ENCODE peak calls at places on chromosomes 3 and 15, in four cellular contexts. G, S, W and A are unnamed samples.

GRCh38 chr3:170992854-170993253 is 33.7 kb downstream of the SLC2A2 start:
- DNase-seq in W (no peak), S (no peak), G (no peak), A (no peak)

GRCh38 chr15:57504599-57504940 is 87.1 kb upstream of the MYZAP start:
- DNase-seq in W (no peak), S (no peak), G (no peak), A (no peak)

GRCh38 chr3:112134335-112135124 is 1.5 kb upstream of the GCSAM start:
- DNase-seq in G (peak; percentile 44), S (peak; percentile 63), W (peak; percentile 30), A (peak; percentile 84)

GRCh38 chr15:74799843-74800558 is 12.6 kb upstream of the LMAN1L start:
- DNase-seq in W (peak; percentile 60), S (peak; percentile 88), G (peak; percentile 72), A (no peak)

GRCh38 chr3:8520816-8521415 is 19.3 kb downstream of the LMCD1 start:
- DNase-seq in G (no peak), S (no peak), W (no peak), A (no peak)

GRCh38 chr3:51813539-51813938 is 34.5 kb upstream of the IQCF6 start:
- DNase-seq in W (no peak), S (no peak), G (peak; percentile 74), A (no peak)

GRCh38 chr3:151430821-151431484 is 29.9 kb downstream of the IGSF10 start:
- DNase-seq in S (no peak), W (peak; percentile 37), G (no peak), A (no peak)

GRCh38 chr15:78455749-78456148 is 17.7 kb downstream of the IREB2 start:
- DNase-seq in S (no peak), G (peak; percentile 33), W (no peak), A (no peak)

GRCh38 chr3:52925405-52926313 is 28.3 kb upstream of the STIMATE start:
- DNase-seq in G (peak; percentile 13), S (no peak), W (no peak), A (no peak)

GRCh38 chr15:90883971-90884718 is at the start of gene FES:
- DNase-seq in G (no peak), W (peak; percentile 81), S (no peak), A (no peak)

GRCh38 chr15:25415707-25416106 is 23.1 kb downstream of the UBE3A start:
- DNase-seq in S (no peak), W (no peak), G (no peak), A (no peak)

GRCh38 chr3:190076601-190077444 is 43.9 kb downstream of the P3H2 start:
- DNase-seq in G (no peak), S (no peak), W (peak; percentile 94), A (no peak)

GRCh38 chr3:126908752-126909275 is 74.1 kb upstream of the PLXNA1 start:
- DNase-seq in W (peak; percentile 29), G (no peak), S (peak; percentile 65), A (no peak)

GRCh38 chr3:128549283-128550112 is 56.5 kb upstream of the GATA2 start:
- DNase-seq in G (peak; percentile 81), S (no peak), W (peak; percentile 98), A (no peak)

GRCh38 chr3:129783470-129783869 is 110.0 kb downstream of the TMCC1 start:
- DNase-seq in S (no peak), W (no peak), G (no peak), A (no peak)

GRCh38 chr3:61730058-61730457 is 168.7 kb downstream of the PTPRG start:
- DNase-seq in W (no peak), G (no peak), S (no peak), A (no peak)

GRCh38 chr15:80679805-80680175 is 15.3 kb upstream of the ABHD17C start:
- DNase-seq in G (no peak), W (no peak), S (no peak), A (no peak)

GRCh38 chr3:66107855-66108254 is 69.1 kb upstream of the MAGI1 start:
- DNase-seq in G (peak; percentile 80), S (no peak), W (peak; percentile 96), A (no peak)

GRCh38 chr15:77402740-77403379 is 17.0 kb downstream of the PEAK1 start:
- DNase-seq in G (no peak), W (peak; percentile 82), S (no peak), A (no peak)

GRCh38 chr3:143084856-143085731 is 34.5 kb upstream of the CHST2 start:
- DNase-seq in W (peak; percentile 75), S (no peak), G (peak; percentile 61), A (no peak)

GRCh38 chr15:69359724-69360123 is 54.4 kb upstream of the KIF23 start:
- DNase-seq in G (peak; percentile 40), S (no peak), W (peak; percentile 16), A (no peak)

GRCh38 chr15:40091861-40092415 is 16.7 kb downstream of the BMF start:
- DNase-seq in W (peak; percentile 68), G (no peak), S (no peak), A (no peak)

GRCh38 chr15:40094156-40094555 is 14.5 kb downstream of the BMF start:
- DNase-seq in W (no peak), S (no peak), G (no peak), A (no peak)

GRCh38 chr15:40093224-40093842 is 15.3 kb downstream of the BMF start:
- DNase-seq in W (no peak), G (no peak), S (no peak), A (no peak)

GRCh38 chr15:40090774-40091455 is 17.8 kb downstream of the BMF start:
- DNase-seq in S (no peak), G (no peak), W (no peak), A (no peak)

DNA sequence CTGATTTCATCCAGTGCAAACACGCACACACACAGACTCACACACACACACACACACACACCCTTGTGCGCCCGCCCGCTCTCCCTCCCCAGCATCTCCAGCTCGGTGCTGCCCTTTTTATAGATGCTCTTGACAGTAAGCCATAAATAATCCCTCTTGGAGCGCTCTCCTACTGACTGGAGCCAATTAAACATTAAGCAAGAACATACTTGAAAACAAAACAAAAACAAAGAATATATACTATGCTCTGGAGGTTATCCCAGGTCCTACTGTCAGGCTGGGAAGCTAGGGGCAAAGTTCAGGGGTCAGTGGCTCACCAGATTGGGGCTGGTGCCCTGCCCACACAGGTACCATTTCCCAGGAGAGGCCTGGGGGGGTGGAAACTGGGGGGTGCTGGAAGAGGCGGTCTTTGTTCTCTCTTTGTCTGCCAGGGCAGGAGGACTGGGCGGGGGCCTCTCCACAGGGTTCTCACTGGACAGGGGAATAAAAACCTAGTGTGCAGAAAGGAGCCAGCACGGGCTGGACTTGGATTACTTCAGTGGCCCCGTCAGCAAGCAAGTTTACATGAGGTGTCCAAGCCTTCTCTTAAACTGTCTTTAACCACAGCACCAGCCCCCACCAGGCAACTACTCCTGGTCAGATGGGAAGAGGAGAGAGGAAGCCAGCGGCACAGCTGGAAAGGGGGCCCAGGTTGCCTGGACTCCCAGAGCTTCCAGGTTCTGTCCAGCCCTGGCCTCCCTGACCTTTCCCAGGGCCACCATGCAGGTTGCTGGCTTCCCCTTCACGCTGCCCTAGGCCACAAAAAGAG is 16.1 kb downstream of the BMF start:
- DNase-seq in G (no peak), S (no peak), W (peak; percentile 86), A (no peak)
- H3K4me3 ChIP-seq in G (no peak overlapping the region), S (no peak overlapping the region), W (no peak overlapping the region), A (no peak overlapping the region)

DNA sequence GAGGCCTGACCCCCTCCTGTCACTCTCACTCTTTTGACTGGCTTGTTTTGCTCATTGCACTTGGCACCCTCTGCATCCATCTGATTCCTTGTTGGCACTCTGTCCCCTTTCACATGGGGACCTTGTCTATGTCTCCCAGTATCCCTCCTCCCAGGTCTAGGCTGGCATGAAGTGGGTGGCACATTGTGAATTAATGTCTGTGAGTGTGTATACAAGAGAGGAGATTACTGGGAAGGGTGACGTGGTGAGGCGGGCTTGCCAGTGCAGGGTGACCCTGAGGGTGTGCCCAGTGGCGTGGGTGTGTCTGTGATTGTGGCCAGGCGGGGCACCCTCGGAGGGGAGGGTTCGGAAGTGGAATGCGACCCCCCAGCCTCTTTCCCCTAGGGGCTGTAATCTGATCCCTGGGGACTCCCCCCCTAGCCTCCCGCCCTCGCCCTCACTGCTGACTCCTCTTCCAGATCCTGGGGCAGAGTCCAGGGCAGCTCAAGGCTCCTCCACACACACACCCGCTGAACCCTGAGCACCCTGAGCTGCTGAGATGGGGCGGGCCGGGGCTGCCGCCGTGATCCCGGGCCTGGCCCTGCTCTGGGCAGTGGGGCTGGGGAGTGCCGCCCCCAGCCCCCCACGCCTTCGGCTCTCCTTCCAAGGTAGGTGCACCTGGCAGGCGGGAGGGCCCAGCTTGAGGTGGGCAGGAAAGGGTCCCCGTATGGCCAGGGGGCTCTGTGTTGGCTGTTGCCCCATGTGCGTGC is at the start of gene SEMA3B:
- DNase-seq in G (no peak), W (no peak), S (no peak), A (no peak)
- H3K4me3 ChIP-seq in G (no peak within 1 kb of the TSS), W (no peak within 1 kb of the TSS), S (no peak within 1 kb of the TSS), A (no peak within 1 kb of the TSS)

GRCh38 chr3:45917146-45917885 is 25.9 kb upstream of the CXCR6 start:
- DNase-seq in W (no peak), S (no peak), G (no peak), A (no peak)
- H3K4me3 ChIP-seq in W (no peak overlapping the region), S (no peak overlapping the region), G (no peak overlapping the region), A (no peak overlapping the region)

GRCh38 chr3:9754678-9755077 is 4.9 kb downstream of the OGG1 start:
- DNase-seq in S (no peak), G (no peak), W (peak; percentile 17), A (peak; percentile 44)
- H3K4me3 ChIP-seq in S (no peak overlapping the region), G (no peak overlapping the region), W (no peak overlapping the region), A (no peak overlapping the region)

GRCh38 chr3:194132465-194133358 is 3.2 kb upstream of the HES1 start:
- DNase-seq in S (no peak), W (peak; percentile 16), G (no peak), A (no peak)
- H3K4me3 ChIP-seq in S (no peak overlapping the region), W (no peak overlapping the region), G (no peak overlapping the region), A (no peak overlapping the region)

DNA sequence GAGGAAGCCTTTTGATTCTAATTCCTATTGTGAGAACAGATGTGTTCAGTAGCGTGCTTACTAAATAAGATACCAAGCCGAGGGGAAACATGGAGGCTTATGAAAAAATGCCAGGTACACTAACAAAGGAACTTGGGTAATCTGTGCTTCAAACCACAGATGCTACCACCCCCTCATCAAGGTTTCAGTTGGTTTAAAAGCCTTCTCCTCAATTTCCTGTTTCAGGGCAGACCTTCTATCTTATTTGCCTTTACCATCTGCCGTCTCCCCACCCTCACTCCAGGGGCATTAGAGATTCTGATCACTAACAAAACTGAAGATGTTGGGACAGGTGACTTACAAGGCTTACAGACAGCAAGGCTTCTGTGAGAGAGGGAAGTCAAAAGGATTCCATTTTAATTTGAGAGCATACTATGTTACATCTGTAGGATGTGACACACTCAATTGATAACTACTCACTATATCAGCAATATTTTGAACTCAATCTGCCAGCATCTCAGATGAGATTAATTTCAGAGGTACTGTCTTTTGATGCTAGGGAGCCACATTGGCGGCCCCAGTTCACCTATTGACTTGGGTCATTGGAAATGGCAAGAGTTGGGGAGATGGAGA is 60.6 kb upstream of the PLCL2 start:
- DNase-seq in W (no peak), S (peak; percentile 94), G (no peak), A (peak; percentile 98)
- H3K4me3 ChIP-seq in W (no peak overlapping the region), S (no peak overlapping the region), G (no peak overlapping the region), A (no peak overlapping the region)

GRCh38 chr3:50194128-50194902 is 2.9 kb downstream of the GNAT1 start:
- DNase-seq in W (peak; percentile 69), G (peak; percentile 61), S (peak; percentile 47), A (peak; percentile 60)
- H3K4me3 ChIP-seq in W (no peak overlapping the region), G (no peak overlapping the region), S (no peak overlapping the region), A (peak overlapping the region; percentile 11)

GRCh38 chr3:185729335-185729715 is 95.5 kb downstream of the IGF2BP2 start:
- DNase-seq in W (peak; percentile 85), G (no peak), S (no peak), A (no peak)
- H3K4me3 ChIP-seq in W (no peak overlapping the region), G (no peak overlapping the region), S (no peak overlapping the region), A (no peak overlapping the region)